ENCODE peak calls at places on chromosomes 16 and 17, in nine cellular contexts. D is adrenal gland, Z is IMR-90, V is caudate nucleus, B is mesendoderm, Y is PC-3, L is lung, U is ovary, X is fibroblast of lung. T is an unnamed sample.
A peak's percentile ranks its signal among the peaks of the same experiment; 100 is the strongest.

GRCh38 chr17:7384489-7385081 is 3.7 kb downstream of the TNK1 start:
- DNase-seq in D (no peak), Z (no peak), V (no peak), B (peak; percentile 15), Y (no peak), L (no peak), U (no peak), X (no peak), T (no peak)

GRCh38 chr17:42116705-42117396 is 4.3 kb downstream of the KAT2A start:
- DNase-seq in D (peak; percentile 97), Z (peak; percentile 79), V (peak; percentile 52), B (peak; percentile 87), Y (no peak), L (peak; percentile 85), U (peak; percentile 87), X (peak; percentile 60), T (peak; percentile 81)

GRCh38 chr16:15899538-15900100 is 11.2 kb upstream of the CEP20 start:
- DNase-seq in D (peak; percentile 71), Z (peak; percentile 89), V (no peak), B (peak; percentile 85), Y (peak; percentile 95), L (peak; percentile 74), U (no peak), X (peak; percentile 98), T (no peak)

GRCh38 chr16:86892509-86892908 is 314.2 kb downstream of the FOXL1 start:
- DNase-seq in D (no peak), Z (peak; percentile 59), V (no peak), B (no peak), Y (no peak), L (no peak), U (no peak), X (no peak), T (no peak)

GRCh38 chr17:44307387-44308186 is 814 bp upstream of the RUNDC3A start:
- DNase-seq in D (peak; percentile 90), Z (no peak), V (peak; percentile 71), B (peak; percentile 81), Y (no peak), L (no peak), U (peak; percentile 71), X (peak; percentile 18), T (no peak)

GRCh38 chr17:55614061-55614460 is 102.8 kb upstream of the SMIM36 start:
- DNase-seq in D (no peak), Z (no peak), V (no peak), B (no peak), Y (no peak), L (no peak), U (no peak), X (no peak), T (no peak)

GRCh38 chr17:40326014-40326831 is 17.2 kb downstream of the RARA start:
- DNase-seq in D (no peak), Z (no peak), V (no peak), B (no peak), Y (no peak), L (no peak), U (no peak), X (no peak), T (peak; percentile 50)

GRCh38 chr17:4947411-4948165 is 742 bp downstream of the PFN1 start:
- DNase-seq in D (peak; percentile 74), Z (peak; percentile 53), V (no peak), B (peak; percentile 82), Y (peak; percentile 38), L (peak; percentile 64), U (peak; percentile 75), X (peak; percentile 55), T (peak; percentile 72)

GRCh38 chr16:1137604-1138003 is 15.3 kb upstream of the CACNA1H start:
- DNase-seq in D (peak; percentile 99), Z (peak; percentile 57), V (no peak), B (no peak), Y (no peak), L (no peak), U (peak; percentile 94), X (peak; percentile 74), T (peak; percentile 46)

GRCh38 chr17:29390856-29391631 is 881 bp downstream of the TAOK1 start:
- DNase-seq in D (peak; percentile 53), Z (peak; percentile 42), V (no peak), B (peak; percentile 51), Y (no peak), L (no peak), U (no peak), X (peak; percentile 28), T (no peak)

GRCh38 chr17:81867123-81867951 is 3.8 kb downstream of the ARHGDIA start:
- DNase-seq in D (peak; percentile 87), Z (peak; percentile 52), V (no peak), B (peak; percentile 79), Y (peak; percentile 56), L (no peak), U (peak; percentile 50), X (peak; percentile 60), T (no peak)
- H3K27ac ChIP-seq in D (peak overlapping the region; percentile 100), Z (peak overlapping the region; percentile 81), V (no peak overlapping the region), B (peak overlapping the region; percentile 5), Y (peak overlapping the region; percentile 95), L (peak overlapping the region; percentile 14), U (no peak overlapping the region), X (peak overlapping the region; percentile 69), T (peak overlapping the region; percentile 99)

DNA sequence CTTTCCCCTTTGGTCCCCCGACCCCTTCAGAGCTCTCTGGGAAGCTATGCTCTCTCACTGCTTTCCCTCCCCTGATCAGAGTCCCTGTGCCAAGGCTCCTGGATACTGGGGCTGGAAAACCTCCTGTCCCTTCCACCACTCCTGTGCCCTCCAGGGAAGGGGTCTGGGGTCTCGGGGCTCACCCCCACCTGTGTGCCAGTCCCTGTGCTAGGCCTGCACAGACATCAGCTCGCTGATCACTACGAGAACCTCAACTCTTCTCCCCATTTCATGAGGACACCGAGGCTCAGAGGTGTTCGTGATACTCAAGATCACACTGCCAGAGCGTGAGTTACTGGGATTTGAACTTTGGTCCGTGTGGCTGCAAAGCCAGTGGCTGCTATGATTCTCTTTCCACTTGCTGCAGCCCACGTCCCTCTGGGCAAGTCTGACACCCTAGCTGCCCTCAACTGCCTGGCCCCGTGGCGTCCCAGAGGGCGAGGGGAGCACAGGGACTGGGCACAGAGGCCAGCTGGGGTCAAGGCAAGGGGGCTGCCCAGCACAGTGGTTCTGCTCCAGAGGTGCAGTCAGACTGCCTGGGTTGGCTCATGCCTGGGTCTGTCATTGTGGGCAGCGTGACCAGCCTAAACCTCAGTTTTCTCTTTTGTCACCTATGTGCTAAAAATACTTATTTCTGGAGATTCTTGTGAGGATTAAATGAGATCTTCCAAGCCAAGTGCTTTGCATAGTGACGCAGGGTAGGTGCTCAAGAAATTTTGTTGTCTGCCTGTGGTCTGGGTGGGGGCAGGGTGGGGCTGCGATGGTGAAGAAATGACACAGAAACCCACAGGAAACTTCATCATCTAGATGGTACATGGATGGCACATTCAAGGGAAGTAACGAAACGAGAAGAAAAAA is 43.9 kb upstream of the TOB1 start:
- DNase-seq in D (no peak), Z (no peak), V (no peak), B (no peak), Y (no peak), L (no peak), U (no peak), X (no peak), T (no peak)
- H3K27ac ChIP-seq in D (peak overlapping the region; percentile 30), Z (no peak overlapping the region), V (no peak overlapping the region), B (no peak overlapping the region), Y (no peak overlapping the region), L (peak overlapping the region; percentile 86), U (no peak overlapping the region), X (no peak overlapping the region), T (peak overlapping the region; percentile 63)

GRCh38 chr17:82164853-82165252 is 47.8 kb downstream of the CCDC57 start:
- DNase-seq in D (no peak), Z (no peak), V (no peak), B (no peak), Y (no peak), L (no peak), U (no peak), X (no peak), T (no peak)

GRCh38 chr17:82157046-82158035 is 55.3 kb downstream of the CCDC57 start:
- DNase-seq in D (no peak), Z (no peak), V (no peak), B (no peak), Y (no peak), L (no peak), U (no peak), X (no peak), T (no peak)

GRCh38 chr17:82160081-82160480 is 52.6 kb downstream of the CCDC57 start:
- DNase-seq in D (no peak), Z (peak; percentile 66), V (no peak), B (no peak), Y (peak; percentile 91), L (no peak), U (no peak), X (no peak), T (no peak)

GRCh38 chr17:82158825-82159224 is 53.8 kb downstream of the CCDC57 start:
- DNase-seq in D (no peak), Z (no peak), V (no peak), B (no peak), Y (no peak), L (no peak), U (no peak), X (no peak), T (no peak)

DNA sequence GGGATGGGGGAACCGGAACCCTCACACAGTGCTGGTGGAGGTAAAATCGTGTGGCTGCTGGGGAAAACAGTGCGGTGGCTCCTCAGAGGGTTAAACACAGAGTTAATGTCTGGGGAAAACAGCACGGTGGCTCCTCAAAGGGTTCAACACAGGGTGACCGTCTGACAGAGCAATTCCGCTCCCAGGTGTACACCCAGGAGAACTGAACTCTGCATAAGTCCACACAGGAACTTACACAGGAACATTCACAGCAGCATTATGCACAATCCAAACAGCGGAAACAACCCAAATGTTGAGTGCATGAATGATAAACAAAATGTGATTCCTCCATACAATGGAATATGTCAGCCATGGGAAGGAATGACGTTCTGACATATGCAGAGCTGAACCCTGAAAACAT is 51.4 kb downstream of the CCDC57 start:
- DNase-seq in D (no peak), Z (no peak), V (no peak), B (no peak), Y (no peak), L (no peak), U (no peak), X (no peak), T (no peak)
- H3K27ac ChIP-seq in D (no peak overlapping the region), Z (no peak overlapping the region), V (no peak overlapping the region), B (no peak overlapping the region), Y (no peak overlapping the region), L (no peak overlapping the region), U (no peak overlapping the region), X (no peak overlapping the region), T (no peak overlapping the region)

GRCh38 chr17:46080118-46081017 is 81.3 kb downstream of the STH start:
- DNase-seq in D (no peak), Z (no peak), V (no peak), B (no peak), Y (no peak), L (no peak), U (no peak), X (no peak), T (no peak)

GRCh38 chr17:46082293-46082692 is 83.2 kb downstream of the STH start:
- DNase-seq in D (no peak), Z (no peak), V (no peak), B (no peak), Y (no peak), L (no peak), U (no peak), X (no peak), T (no peak)

GRCh38 chr17:46074540-46074939 is 75.5 kb downstream of the STH start:
- DNase-seq in D (no peak), Z (no peak), V (no peak), B (no peak), Y (no peak), L (no peak), U (no peak), X (no peak), T (no peak)

GRCh38 chr17:46081018-46081320 is 81.9 kb downstream of the STH start:
- DNase-seq in D (no peak), Z (no peak), V (no peak), B (no peak), Y (no peak), L (no peak), U (no peak), X (no peak), T (no peak)

GRCh38 chr17:46078675-46079074 is 79.6 kb downstream of the STH start:
- DNase-seq in D (no peak), Z (no peak), V (no peak), B (no peak), Y (no peak), L (no peak), U (no peak), X (no peak), T (no peak)
- H3K27ac ChIP-seq in D (no peak overlapping the region), Z (no peak overlapping the region), V (no peak overlapping the region), B (no peak overlapping the region), Y (no peak overlapping the region), L (no peak overlapping the region), U (no peak overlapping the region), X (no peak overlapping the region), T (peak overlapping the region; percentile 13)